ENCODE peak calls at places on chromosomes 13 and 19, in five cellular contexts. D is epithelial cell of prostate; R is stimulated activated CD4-positive, alpha-beta T cell treated with anti-CD3 and anti-CD28 coated beads, Interleukin-15, amount 100 ng/mL, for 1 hour; N is osteoblast; L is activated T-helper 1 cell treated with Interleukin-2 at 50 U/mL for 16 hours. A is an unnamed sample.

GRCh38 chr19:2164020-2164988 is 571 bp downstream of the DOT1L start:
- DNase-seq in D (no peak), R (peak), N (peak), L (no peak), A (no peak)

GRCh38 chr19:18291019-18291524 is 9.7 kb upstream of the JUND start:
- DNase-seq in D (no peak), R (no peak), N (peak), L (no peak), A (no peak)

GRCh38 chr19:45408830-45409593 is 2.6 kb downstream of the POLR1G start:
- DNase-seq in D (no peak), R (no peak), N (no peak), L (no peak), A (no peak)

GRCh38 chr19:10850631-10851030 is 2.4 kb downstream of the C19orf38 start:
- DNase-seq in D (no peak), R (no peak), N (no peak), L (no peak), A (no peak)

GRCh38 chr13:18212873-18213272 is 968.8 kb downstream of the TUBA3C start:
- DNase-seq in D (peak), R (no peak), N (no peak), L (no peak), A (no peak)

GRCh38 chr19:570315-570714 is 2.1 kb upstream of the BSG start:
- DNase-seq in D (no peak), R (no peak), N (no peak), L (no peak), A (no peak)

GRCh38 chr13:53398051-53398450 is 369.4 kb downstream of the OLFM4 start:
- DNase-seq in D (no peak), R (no peak), N (no peak), L (no peak), A (no peak)

GRCh38 chr19:16921766-16922591 is 33.2 kb downstream of the F2RL3 start:
- DNase-seq in D (no peak), R (no peak), N (no peak), L (no peak), A (no peak)

GRCh38 chr13:21297452-21297851 is 121.0 kb downstream of the MRPL57 start:
- DNase-seq in D (no peak), R (no peak), N (no peak), L (no peak), A (no peak)

GRCh38 chr13:26219726-26220125 is 2.4 kb downstream of the RNF6 start:
- DNase-seq in D (no peak), R (no peak), N (no peak), L (no peak), A (no peak)

GRCh38 chr19:2983351-2984195 is 6.2 kb downstream of the TLE6 start:
- DNase-seq in D (no peak), R (no peak), N (peak), L (no peak), A (no peak)

GRCh38 chr13:80337011-80337688 is 3.8 kb downstream of the SPRY2 start:
- DNase-seq in D (no peak), R (no peak), N (peak), L (no peak), A (no peak)

GRCh38 chr13:100872761-100873160 is 198.2 kb upstream of the TMTC4 start:
- DNase-seq in D (no peak), R (no peak), N (peak), L (no peak), A (no peak)

GRCh38 chr13:112194579-112194978 is 127.6 kb downstream of the SOX1 start:
- DNase-seq in D (no peak), R (no peak), N (no peak), L (no peak), A (no peak)

GRCh38 chr19:1455336-1456120 is 5.6 kb downstream of the APC2 start:
- DNase-seq in D (peak), R (no peak), N (peak), L (no peak), A (peak)

GRCh38 chr19:1501200-1501595 is 10.2 kb downstream of the REEP6 start:
- DNase-seq in D (no peak), R (no peak), N (no peak), L (no peak), A (no peak)

A was measured in GM12892.